ENCODE peak calls at places on chromosome 22, in five cellular contexts. H, G, P, K and W are unnamed samples. For H3K27me3, the result is how much of the 10 kb centered on the place peaks cover.

GRCh38 chr22:36417281-36417686 is 29.5 kb upstream of the MYH9 start:
- DNase-seq in K (peak), H (no peak), P (no peak), G (no peak), W (no peak)

GRCh38 chr22:42231929-42232328 is 38.5 kb downstream of the TCF20 start:
- DNase-seq in P (no peak), H (no peak), G (no peak), K (no peak), W (no peak)

GRCh38 chr22:29744902-29745301 is 21.9 kb downstream of the ZMAT5 start:
- DNase-seq in H (no peak), P (no peak), G (no peak), K (peak), W (peak)

GRCh38 chr22:38965614-38966378 is 8.4 kb downstream of the APOBEC3A start:
- DNase-seq in K (no peak), H (no peak), P (no peak), G (no peak), W (no peak)

GRCh38 chr22:32728291-32728690 is 73.2 kb upstream of the TIMP3 start:
- DNase-seq in G (no peak), P (no peak), K (no peak), H (no peak), W (no peak)

GRCh38 chr22:41964106-41964494 is 5.1 kb upstream of the SEPTIN3 start:
- DNase-seq in P (no peak), K (no peak), H (no peak), G (no peak), W (no peak)

GRCh38 chr22:32804036-32804435 is 2.5 kb downstream of the TIMP3 start:
- DNase-seq in P (no peak), H (no peak), G (no peak), K (no peak), W (peak)

GRCh38 chr22:30250039-30250565 is 3.5 kb upstream of the LIF start:
- DNase-seq in K (no peak), P (no peak), G (no peak), H (no peak), W (no peak)

GRCh38 chr22:33625959-33626358 is 294.3 kb downstream of the LARGE1 start:
- DNase-seq in P (no peak), G (no peak), H (no peak), K (no peak), W (no peak)

GRCh38 chr22:30922151-30922611 is 46.4 kb downstream of the MORC2 start:
- DNase-seq in H (peak), P (peak), G (peak), K (peak), W (peak)

GRCh38 chr22:49242480-49242879 is 585.2 kb downstream of the BRD1 start:
- DNase-seq in G (no peak), P (no peak), K (no peak), H (no peak), W (no peak)

GRCh38 chr22:26718905-26719304 is 61.5 kb downstream of the MIAT start:
- DNase-seq in P (no peak), G (no peak), H (no peak), K (no peak), W (peak)

GRCh38 chr22:26139320-26139719 is 29.9 kb upstream of the SEZ6L start:
- DNase-seq in G (peak), H (no peak), P (no peak), K (no peak), W (no peak)

GRCh38 chr22:49137216-49137840 is 690.3 kb downstream of the BRD1 start:
- DNase-seq in K (no peak), P (no peak), G (no peak), H (no peak), W (no peak)

GRCh38 chr22:39094717-39095389 is 2.2 kb upstream of the APOBEC3H start:
- DNase-seq in P (peak), H (no peak), K (no peak), G (no peak), W (no peak)

GRCh38 chr22:24535348-24535747 is 19.6 kb downstream of the GUCD1 start:
- DNase-seq in H (no peak), G (no peak), K (no peak), P (no peak), W (no peak)

GRCh38 chr22:19770349-19771220 is 10.0 kb downstream of the TBX1 start:
- DNase-seq in P (no peak), H (no peak), G (peak), K (no peak), W (no peak)

DNA sequence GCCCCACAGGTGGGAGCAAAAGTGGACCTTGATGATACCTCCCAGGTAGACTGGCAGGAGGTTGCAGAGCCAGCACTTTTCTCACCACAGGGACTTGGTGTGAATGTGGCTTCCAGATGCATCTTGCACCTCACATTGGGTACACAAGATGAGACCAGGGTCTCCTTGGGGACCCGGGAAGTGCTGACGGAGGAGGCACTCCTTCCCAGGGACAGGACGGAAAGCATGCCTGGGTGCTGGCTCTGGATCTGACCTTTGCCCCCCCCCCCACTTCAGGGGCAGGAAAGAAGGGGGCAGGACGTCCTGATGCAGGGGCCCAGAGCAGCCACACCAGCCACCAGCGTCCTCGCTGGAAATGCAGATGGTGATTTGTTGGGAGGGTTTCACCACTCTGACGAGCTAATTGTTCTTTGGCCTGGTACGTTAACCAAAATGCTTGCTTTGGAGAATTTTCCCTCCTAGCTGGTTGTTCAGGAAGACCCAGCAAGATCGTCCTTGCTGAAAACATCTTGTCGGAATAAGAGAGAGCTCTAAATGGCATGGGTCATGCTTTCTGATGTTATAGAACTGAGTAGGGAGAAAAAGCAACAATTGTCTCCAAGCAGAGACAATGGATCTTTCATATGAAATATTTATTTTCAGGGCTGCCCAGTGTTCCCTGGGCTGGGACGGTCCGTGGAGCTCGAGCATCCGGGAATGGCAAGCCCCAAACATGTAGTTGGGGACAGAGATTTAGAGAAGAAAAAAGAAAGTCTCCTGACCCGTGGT is 74.4 kb upstream of the PPARA start:
- DNase-seq in K (no peak), H (no peak), P (no peak), G (peak), W (no peak)
- H3K27me3 ChIP-seq in K (under half), H (under half), P (under half), G (under half), W (under half)

DNA sequence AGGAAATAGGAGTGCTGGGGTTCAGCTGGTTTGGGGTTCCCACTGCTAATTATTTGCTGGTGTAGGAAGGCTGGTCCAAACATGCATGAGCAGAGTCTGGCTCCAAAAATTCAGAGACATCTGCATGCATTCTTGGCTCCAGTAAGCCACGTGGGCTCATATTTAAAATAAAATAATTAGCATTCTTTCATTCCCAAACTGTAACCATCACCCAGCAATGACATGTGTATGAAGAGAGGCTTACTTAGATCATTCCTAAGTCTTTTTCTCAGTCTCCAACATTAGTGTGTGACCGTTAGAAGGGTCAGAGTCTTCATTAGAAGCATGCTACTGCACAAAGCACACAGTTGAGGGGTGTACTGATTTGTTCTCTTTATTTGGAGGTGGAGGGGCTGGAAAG is 58.4 kb downstream of the EFCAB6 start:
- DNase-seq in H (no peak), G (no peak), K (no peak), P (no peak), W (no peak)
- H3K27me3 ChIP-seq in H (under half), G (under half), K (under half), P (under half), W (under half)

GRCh38 chr22:22243033-22243680 is 1.4 kb upstream of the VPREB1 start:
- DNase-seq in H (no peak), K (no peak), G (no peak), P (no peak), W (no peak)

GRCh38 chr22:22242488-22242887 is 2.1 kb upstream of the VPREB1 start:
- DNase-seq in G (no peak), H (no peak), K (no peak), P (no peak), W (no peak)

GRCh38 chr22:22239311-22239939 is 5.2 kb upstream of the VPREB1 start:
- DNase-seq in K (no peak), H (no peak), G (no peak), P (no peak), W (no peak)

GRCh38 chr22:22244337-22245250 is at the start of gene VPREB1:
- DNase-seq in P (no peak), G (no peak), K (no peak), H (no peak), W (no peak)

GRCh38 chr22:22241554-22241898 is 3.1 kb upstream of the VPREB1 start:
- DNase-seq in K (no peak), G (no peak), P (no peak), H (no peak), W (no peak)
- H3K27me3 ChIP-seq in K (under half), G (half or more), P (under half), H (under half), W (under half)

GRCh38 chr22:20904980-20905355 is 12.2 kb upstream of the CRKL start:
- DNase-seq in G (no peak), P (no peak), K (no peak), H (no peak), W (no peak)
- H3K27me3 ChIP-seq in G (under half), P (under half), K (under half), H (under half), W (under half)